ENCODE peak calls at places on chromosomes 4 and X, in six cellular contexts. U is GM12892, Y is IMR-90, J is fibroblast of the aortic adventitia, V is Right ventricle myocardium superior, E is activated gamma-delta T cell treated with Interleukin-2 at 50 U/mL for 16 hours. W is an unnamed sample.
A peak's percentile ranks its signal among the peaks of the same experiment; 100 is the strongest.

GRCh38 chrX:1554469-1555210 is 17.7 kb upstream of the P2RY8 start:
- DNase-seq in U (no peak), Y (no peak), J (no peak), V (no peak), E (peak; percentile 75), W (peak; percentile 55)

GRCh38 chr4:154626793-154627484 is 14.5 kb upstream of the FGG start:
- DNase-seq in U (peak; percentile 46), Y (peak; percentile 6), J (peak; percentile 16), V (peak; percentile 57), E (peak; percentile 8), W (peak; percentile 68)

GRCh38 chr4:154064244-154064643 is 275.4 kb upstream of the SFRP2 start:
- DNase-seq in U (no peak), Y (no peak), J (no peak), V (no peak), E (no peak), W (no peak)

GRCh38 chr4:182649698-182650477 is 267.3 kb downstream of the DCTD start:
- DNase-seq in U (no peak), Y (peak; percentile 68), J (no peak), V (no peak), E (no peak), W (no peak)

GRCh38 chr4:40662962-40663604 is 33.4 kb upstream of the RBM47 start:
- DNase-seq in U (no peak), Y (peak; percentile 89), J (peak; percentile 72), V (no peak), E (no peak), W (peak; percentile 79)

GRCh38 chr4:71609651-71610050 is 174.2 kb downstream of the GC start:
- DNase-seq in U (no peak), Y (no peak), J (no peak), V (no peak), E (no peak), W (no peak)

GRCh38 chrX:18172970-18173369 is 47.7 kb downstream of the BEND2 start:
- DNase-seq in U (no peak), Y (no peak), J (no peak), V (no peak), E (no peak), W (no peak)

GRCh38 chr4:140841186-140841585 is 85.0 kb upstream of the TBC1D9 start:
- DNase-seq in U (no peak), Y (no peak), J (no peak), V (no peak), E (no peak), W (no peak)

GRCh38 chr4:7134737-7135388 is 57.5 kb upstream of the SORCS2 start:
- DNase-seq in U (no peak), Y (peak; percentile 84), J (peak; percentile 97), V (peak; percentile 71), E (no peak), W (no peak)

GRCh38 chr4:183971938-183972490 is 66.9 kb downstream of the STOX2 start:
- DNase-seq in U (no peak), Y (no peak), J (no peak), V (peak; percentile 55), E (no peak), W (no peak)

GRCh38 chrX:150864127-150864526 is 34.3 kb downstream of the CD99L2 start:
- DNase-seq in U (no peak), Y (no peak), J (no peak), V (no peak), E (no peak), W (no peak)

GRCh38 chrX:44569122-44569521 is 26.5 kb upstream of the FUNDC1 start:
- DNase-seq in U (no peak), Y (no peak), J (peak; percentile 26), V (no peak), E (no peak), W (no peak)

GRCh38 chrX:121876316-121876715 is 828.9 kb downstream of the GLUD2 start:
- DNase-seq in U (no peak), Y (no peak), J (peak; percentile 65), V (no peak), E (no peak), W (no peak)

GRCh38 chrX:87391742-87392141 is 125.9 kb upstream of the KLHL4 start:
- DNase-seq in U (no peak), Y (no peak), J (no peak), V (no peak), E (no peak), W (no peak)

GRCh38 chr4:153471691-153472080 is 5.5 kb downstream of the TMEM131L start:
- DNase-seq in U (no peak), Y (no peak), J (peak; percentile 25), V (no peak), E (no peak), W (peak; percentile 68)

GRCh38 chrX:108245462-108245861 is 153.9 kb downstream of the ATG4A start:
- DNase-seq in U (no peak), Y (no peak), J (no peak), V (no peak), E (no peak), W (no peak)

GRCh38 chrX:12975999-12976558 is 1.2 kb downstream of the TMSB4X start:
- DNase-seq in U (peak; percentile 40), Y (peak; percentile 36), J (peak; percentile 54), V (peak; percentile 66), E (no peak), W (peak; percentile 36)

GRCh38 chr4:128287159-128287870 is at the start of gene PGRMC2:
- DNase-seq in U (peak; percentile 84), Y (peak; percentile 37), J (peak; percentile 28), V (peak; percentile 58), E (peak; percentile 12), W (no peak)

GRCh38 chr4:97720869-97721432 is 422.3 kb downstream of the STPG2 start:
- DNase-seq in U (no peak), Y (no peak), J (peak; percentile 30), V (no peak), E (no peak), W (no peak)

GRCh38 chr4:90074322-90074886 is 52.8 kb upstream of the CCSER1 start:
- DNase-seq in U (no peak), Y (no peak), J (no peak), V (no peak), E (no peak), W (no peak)

GRCh38 chr4:152462047-152462446 is 73.8 kb downstream of the FBXW7 start:
- DNase-seq in U (no peak), Y (no peak), J (no peak), V (no peak), E (no peak), W (no peak)

GRCh38 chrX:46381630-46382029 is 163.6 kb downstream of the ZNF674 start:
- DNase-seq in U (no peak), Y (peak; percentile 17), J (peak; percentile 14), V (no peak), E (peak; percentile 6), W (peak; percentile 49)

W was measured in activated CD4-positive, alpha-beta memory T cell treated with anti-CD3 and anti-CD28 coated beads for 36 hours.